ENCODE peak calls at places on chromosomes 16 and 17, in ten cellular contexts. P is omental fat pad, Y is keratinocyte, E is body of pancreas, U is GM06990, X is uterus, G is lower lobe of right lung, K is fibroblast of mammary gland, A is mammary epithelial cell, R is stomach. B is an unnamed sample.

GRCh38 chr17:79573196-79573929 is 37.5 kb downstream of the RBFOX3 start:
- DNase-seq in Y (no peak), X (no peak), U (no peak), K (peak; percentile 1), A (peak; percentile 67), P (no peak), R (no peak), E (no peak), G (peak; percentile 29), B (no peak)

GRCh38 chr17:50430731-50431130 is 4.7 kb downstream of the ACSF2 start:
- DNase-seq in P (no peak), K (no peak), G (no peak), X (no peak), R (no peak), E (no peak), U (no peak), A (no peak), Y (no peak), B (no peak)

GRCh38 chr16:12614662-12615278 is 188.9 kb downstream of the CPPED1 start:
- DNase-seq in X (no peak), R (no peak), Y (no peak), G (no peak), U (no peak), A (no peak), E (no peak), P (no peak), K (no peak), B (no peak)

GRCh38 chr16:29904947-29905346 is 4.7 kb downstream of the ASPHD1 start:
- DNase-seq in U (no peak), Y (no peak), A (no peak), K (no peak), E (no peak), R (no peak), X (no peak), P (no peak), G (no peak), B (no peak)

GRCh38 chr17:63780928-63781327 is 7.0 kb downstream of the DDX42 start:
- DNase-seq in A (no peak), P (no peak), G (no peak), R (no peak), U (no peak), Y (no peak), X (no peak), K (no peak), E (no peak), B (no peak)

GRCh38 chr17:81256616-81257015 is 17.5 kb downstream of the NDUFAF8 start:
- DNase-seq in R (no peak), E (no peak), U (no peak), G (no peak), P (no peak), K (peak; percentile 86), X (no peak), A (peak; percentile 30), Y (no peak), B (no peak)

GRCh38 chr16:3195975-3196374 is 8.0 kb downstream of the OR1F1 start:
- DNase-seq in R (no peak), G (no peak), K (peak; percentile 23), X (no peak), A (no peak), Y (no peak), U (no peak), P (no peak), E (no peak), B (no peak)

GRCh38 chr16:66653581-66654350 is 42.8 kb downstream of the CMTM4 start:
- DNase-seq in P (no peak), R (no peak), E (no peak), X (no peak), Y (no peak), K (peak; percentile 59), G (no peak), U (no peak), A (no peak), B (no peak)

DNA sequence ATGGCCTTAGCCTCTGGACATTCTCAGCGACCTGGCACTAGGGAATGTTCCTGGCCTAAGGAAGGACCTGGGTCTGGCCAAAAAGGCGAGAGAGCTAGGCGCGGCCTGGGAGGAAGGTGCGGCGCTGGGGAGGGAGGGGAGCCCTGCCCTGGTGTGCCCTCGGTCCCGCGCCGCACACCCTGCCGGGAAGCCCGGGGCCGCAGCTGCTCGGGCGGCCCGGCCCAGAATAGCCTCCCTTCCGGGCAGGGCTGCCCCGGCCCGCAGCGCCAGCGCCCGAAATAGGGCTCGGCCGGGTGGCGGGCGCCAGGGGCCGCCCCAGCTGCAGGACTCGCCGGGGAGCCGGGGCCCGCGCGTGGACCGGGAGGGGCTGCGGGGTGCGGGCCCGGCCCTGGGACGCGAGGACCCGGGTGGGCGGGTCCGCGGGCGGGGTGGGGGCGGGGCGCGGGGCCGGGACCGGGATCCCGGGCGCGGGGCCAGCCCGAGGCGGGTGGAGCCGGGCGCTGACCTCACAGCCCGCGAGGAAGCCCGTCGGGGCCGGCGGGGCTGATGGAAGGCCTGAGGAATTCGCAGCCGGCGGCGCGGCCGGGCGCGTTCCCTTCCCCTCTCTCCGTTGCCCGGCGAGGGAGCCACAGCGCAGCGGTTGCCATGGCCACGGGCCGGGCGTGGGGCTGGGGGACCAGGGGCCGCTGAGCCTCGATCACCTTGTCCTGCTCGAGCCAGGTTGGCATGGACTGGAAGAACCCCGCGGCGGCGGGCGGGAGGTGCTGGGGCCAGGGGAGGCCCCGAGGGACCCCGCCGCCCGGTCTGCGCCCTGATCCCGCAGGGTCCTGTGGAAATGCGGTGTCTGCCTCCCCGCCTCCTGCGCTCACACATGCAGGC is 18.1 kb downstream of the SOCS3 start:
- DNase-seq in Y (no peak), A (peak; percentile 65), K (peak; percentile 75), P (no peak), E (peak; percentile 85), X (peak; percentile 87), R (peak; percentile 79), U (no peak), G (peak; percentile 86), B (peak; percentile 60)
- TF ChIP-seq CTCF in Y (no peak), A (no peak), K (no peak), P (no peak), E (peak; percentile 19), X (peak; percentile 25), R (no peak), U (no peak), G (no peak), B (no peak)

GRCh38 chr17:76462556-76463290 is 4.7 kb upstream of the AANAT start:
- DNase-seq in U (no peak), E (no peak), Y (no peak), G (peak; percentile 44), P (no peak), K (no peak), A (no peak), X (no peak), R (no peak), B (no peak)

GRCh38 chr17:76453431-76453743 is 435 bp upstream of the UBE2O start:
- DNase-seq in R (no peak), P (no peak), U (no peak), A (no peak), E (no peak), Y (no peak), K (no peak), G (no peak), X (no peak), B (no peak)

GRCh38 chr17:76459674-76460073 is 6.7 kb upstream of the UBE2O start:
- DNase-seq in K (no peak), X (no peak), E (no peak), A (no peak), P (no peak), U (no peak), R (no peak), Y (no peak), G (no peak), B (no peak)

GRCh38 chr17:76461765-76462555 is 5.4 kb upstream of the AANAT start:
- DNase-seq in U (no peak), X (no peak), E (no peak), P (no peak), G (peak; percentile 4), A (no peak), K (no peak), Y (no peak), R (no peak), B (no peak)

DNA sequence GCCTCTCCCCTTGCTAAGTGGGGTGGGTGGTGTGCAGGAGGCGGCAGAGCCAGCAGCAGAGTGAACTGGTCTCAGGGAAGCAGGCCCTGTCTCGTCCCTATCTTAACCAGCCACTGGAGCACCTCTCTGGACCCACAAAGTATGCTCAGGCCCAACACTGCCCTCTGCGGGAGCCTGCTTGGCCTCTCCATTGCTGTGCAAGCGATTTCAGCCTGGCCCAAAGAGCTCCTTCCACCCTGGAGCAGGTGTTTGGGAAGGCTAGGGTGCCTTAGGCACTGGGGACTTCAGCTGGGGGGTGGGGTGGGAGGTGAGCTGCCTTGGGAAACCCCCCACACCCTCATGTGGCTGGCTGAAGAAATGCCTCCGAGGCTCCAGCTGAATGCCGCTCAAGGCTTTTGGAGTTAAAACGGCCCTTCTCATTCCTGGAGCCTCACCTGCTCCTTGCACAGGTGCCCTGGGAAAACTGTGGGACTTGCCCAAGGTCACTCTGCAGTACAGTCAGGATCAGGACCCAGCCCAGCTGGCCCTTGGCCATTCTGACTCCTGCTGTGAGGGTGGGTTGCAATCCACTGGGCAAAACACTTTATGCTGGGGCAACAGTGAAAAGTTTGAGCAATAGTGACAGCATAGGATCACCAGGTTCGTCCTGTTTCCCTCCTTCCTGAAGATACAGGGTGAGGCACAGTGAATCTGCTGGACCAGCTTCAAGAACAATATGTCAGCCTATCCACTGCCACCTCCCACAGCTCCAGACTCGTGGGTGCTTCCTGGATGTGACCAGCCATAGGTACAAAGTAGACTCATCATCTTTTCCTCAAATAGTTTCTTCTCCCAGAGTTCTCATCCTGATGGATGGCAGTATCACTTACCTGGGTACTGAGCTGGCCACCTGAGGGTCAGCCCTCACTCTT is 5.9 kb upstream of the UBE2O start:
- DNase-seq in K (peak; percentile 43), X (no peak), E (peak; percentile 80), R (peak; percentile 70), U (no peak), G (no peak), Y (no peak), P (no peak), A (peak; percentile 56), B (peak; percentile 80)
- TF ChIP-seq CTCF in K (peak; percentile 54), X (no peak), E (peak; percentile 62), R (peak; percentile 28), U (peak; percentile 83), G (peak; percentile 42), Y (peak; percentile 47), P (no peak), A (peak; percentile 88), B (peak; percentile 72)

GRCh38 chr16:79998143-79998542 is 397.6 kb upstream of the MAF start:
- DNase-seq in Y (no peak), A (no peak), G (no peak), P (no peak), U (no peak), X (no peak), K (no peak), E (no peak), R (no peak), B (no peak)

GRCh38 chr16:79995315-79995714 is 394.8 kb upstream of the MAF start:
- DNase-seq in R (no peak), K (no peak), U (no peak), E (no peak), G (no peak), A (no peak), X (no peak), P (no peak), Y (no peak), B (no peak)

GRCh38 chr16:79994413-79994812 is 393.9 kb upstream of the MAF start:
- DNase-seq in A (no peak), P (no peak), K (no peak), X (no peak), E (no peak), G (no peak), R (no peak), U (no peak), Y (no peak), B (no peak)

GRCh38 chr16:79993810-79994209 is 393.3 kb upstream of the MAF start:
- DNase-seq in A (no peak), U (no peak), E (no peak), X (no peak), Y (no peak), G (no peak), R (no peak), K (no peak), P (no peak), B (no peak)

DNA sequence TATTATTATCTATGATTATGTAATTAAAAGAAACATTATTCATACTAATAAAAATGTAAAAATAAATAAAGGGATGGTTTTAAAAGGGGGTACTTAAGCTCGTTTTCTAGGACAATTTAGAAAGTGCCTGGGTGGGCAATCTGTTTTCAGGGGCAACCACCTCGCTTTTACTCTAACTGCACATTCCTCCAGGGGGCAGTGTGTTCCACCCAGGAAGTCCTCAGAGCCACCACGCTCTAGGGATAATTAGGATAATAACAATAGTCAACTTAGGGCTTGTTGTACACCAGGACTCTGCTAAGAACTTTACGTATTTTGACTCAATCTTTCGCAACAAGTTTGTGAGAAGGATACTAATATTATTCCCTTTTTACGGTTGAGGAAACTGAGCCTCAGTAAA is 396.7 kb upstream of the MAF start:
- DNase-seq in X (no peak), P (no peak), R (no peak), E (no peak), A (no peak), U (no peak), K (peak; percentile 17), G (no peak), Y (no peak), B (no peak)
- TF ChIP-seq CTCF in X (no peak), P (no peak), R (peak; percentile 33), E (no peak), A (peak; percentile 59), U (peak; percentile 55), K (peak; percentile 44), G (peak; percentile 48), Y (peak; percentile 54), B (no peak)

GRCh38 chr17:62723842-62724241 is 84.3 kb downstream of the MARCHF10 start:
- DNase-seq in U (no peak), Y (no peak), P (no peak), G (no peak), E (no peak), R (no peak), X (no peak), K (no peak), A (no peak), B (no peak)
- TF ChIP-seq CTCF in U (no peak), Y (no peak), P (no peak), G (no peak), E (no peak), R (no peak), X (no peak), K (no peak), A (no peak), B (no peak)

B was measured in GM13976.